ENCODE peak calls at places on chromosome 7, in nine cellular contexts. One of them, this sample, is unnamed.
A peak's percentile ranks its signal among the peaks of the same experiment; 100 is the strongest.

GRCh38 chr7:121428857-121429489 is 32.9 kb upstream of the FAM3C start:
- DNase-seq in posterior cingulate gyrus: no peak
- DNase-seq in non-pigmented ciliary epithelial cell: peak; percentile 51
- DNase-seq in NCI-H774: no peak
- DNase-seq in RKO: no peak
- DNase-seq in GM23338: no peak
- DNase-seq in SHP77 treated with DMSO at 0.1 percent for 48 hours: no peak
- DNase-seq in right lobe of liver: no peak
- DNase-seq in activated CD4-positive, alpha-beta T cell treated with anti-CD3 and anti-CD28 coated beads, Interleukin-2, amount 50 U/mL, for 48 hours: no peak
- DNase-seq in this sample: no peak

GRCh38 chr7:44595934-44596635 is 10.3 kb upstream of the OGDH start:
- DNase-seq in right lobe of liver: no peak
- DNase-seq in GM23338: no peak
- DNase-seq in RKO: no peak
- DNase-seq in posterior cingulate gyrus: no peak
- DNase-seq in non-pigmented ciliary epithelial cell: no peak
- DNase-seq in SHP77 treated with DMSO at 0.1 percent for 48 hours: no peak
- DNase-seq in activated CD4-positive, alpha-beta T cell treated with anti-CD3 and anti-CD28 coated beads, Interleukin-2, amount 50 U/mL, for 48 hours: no peak
- DNase-seq in NCI-H774: no peak
- DNase-seq in this sample: peak; percentile 74

GRCh38 chr7:92071032-92071431 is 63.2 kb downstream of the CYP51A1 start:
- DNase-seq in posterior cingulate gyrus: no peak
- DNase-seq in right lobe of liver: no peak
- DNase-seq in GM23338: no peak
- DNase-seq in NCI-H774: no peak
- DNase-seq in non-pigmented ciliary epithelial cell: no peak
- DNase-seq in RKO: no peak
- DNase-seq in SHP77 treated with DMSO at 0.1 percent for 48 hours: no peak
- DNase-seq in activated CD4-positive, alpha-beta T cell treated with anti-CD3 and anti-CD28 coated beads, Interleukin-2, amount 50 U/mL, for 48 hours: no peak
- DNase-seq in this sample: no peak

GRCh38 chr7:148204639-148205292 is 385.8 kb upstream of the C7orf33 start:
- DNase-seq in RKO: no peak
- DNase-seq in right lobe of liver: no peak
- DNase-seq in GM23338: peak; percentile 3
- DNase-seq in posterior cingulate gyrus: no peak
- DNase-seq in NCI-H774: peak; percentile 60
- DNase-seq in activated CD4-positive, alpha-beta T cell treated with anti-CD3 and anti-CD28 coated beads, Interleukin-2, amount 50 U/mL, for 48 hours: no peak
- DNase-seq in SHP77 treated with DMSO at 0.1 percent for 48 hours: peak; percentile 47
- DNase-seq in non-pigmented ciliary epithelial cell: no peak
- DNase-seq in this sample: no peak

GRCh38 chr7:20561908-20562307 is 53.6 kb upstream of the ABCB5 start:
- DNase-seq in SHP77 treated with DMSO at 0.1 percent for 48 hours: no peak
- DNase-seq in right lobe of liver: no peak
- DNase-seq in non-pigmented ciliary epithelial cell: no peak
- DNase-seq in RKO: no peak
- DNase-seq in GM23338: no peak
- DNase-seq in posterior cingulate gyrus: no peak
- DNase-seq in NCI-H774: no peak
- DNase-seq in activated CD4-positive, alpha-beta T cell treated with anti-CD3 and anti-CD28 coated beads, Interleukin-2, amount 50 U/mL, for 48 hours: no peak
- DNase-seq in this sample: peak; percentile 79

GRCh38 chr7:151429555-151430331 is 10.2 kb downstream of the CRYGN start:
- DNase-seq in activated CD4-positive, alpha-beta T cell treated with anti-CD3 and anti-CD28 coated beads, Interleukin-2, amount 50 U/mL, for 48 hours: peak; percentile 24
- DNase-seq in SHP77 treated with DMSO at 0.1 percent for 48 hours: peak; percentile 66
- DNase-seq in posterior cingulate gyrus: no peak
- DNase-seq in non-pigmented ciliary epithelial cell: no peak
- DNase-seq in right lobe of liver: no peak
- DNase-seq in GM23338: no peak
- DNase-seq in RKO: no peak
- DNase-seq in NCI-H774: peak; percentile 77
- DNase-seq in this sample: no peak

GRCh38 chr7:96418600-96418999 is 96.7 kb upstream of the SLC25A13 start:
- DNase-seq in GM23338: no peak
- DNase-seq in RKO: no peak
- DNase-seq in non-pigmented ciliary epithelial cell: no peak
- DNase-seq in SHP77 treated with DMSO at 0.1 percent for 48 hours: no peak
- DNase-seq in NCI-H774: no peak
- DNase-seq in activated CD4-positive, alpha-beta T cell treated with anti-CD3 and anti-CD28 coated beads, Interleukin-2, amount 50 U/mL, for 48 hours: no peak
- DNase-seq in right lobe of liver: no peak
- DNase-seq in posterior cingulate gyrus: no peak
- DNase-seq in this sample: no peak

GRCh38 chr7:135466442-135467206 is 43.3 kb downstream of the CNOT4 start:
- DNase-seq in posterior cingulate gyrus: no peak
- DNase-seq in GM23338: no peak
- DNase-seq in RKO: no peak
- DNase-seq in non-pigmented ciliary epithelial cell: no peak
- DNase-seq in NCI-H774: no peak
- DNase-seq in right lobe of liver: no peak
- DNase-seq in activated CD4-positive, alpha-beta T cell treated with anti-CD3 and anti-CD28 coated beads, Interleukin-2, amount 50 U/mL, for 48 hours: no peak
- DNase-seq in SHP77 treated with DMSO at 0.1 percent for 48 hours: no peak
- DNase-seq in this sample: no peak

GRCh38 chr7:92609921-92610518 is 19.8 kb upstream of the FAM133B start:
- DNase-seq in SHP77 treated with DMSO at 0.1 percent for 48 hours: no peak
- DNase-seq in GM23338: peak; percentile 52
- DNase-seq in RKO: peak; percentile 69
- DNase-seq in posterior cingulate gyrus: no peak
- DNase-seq in non-pigmented ciliary epithelial cell: no peak
- DNase-seq in activated CD4-positive, alpha-beta T cell treated with anti-CD3 and anti-CD28 coated beads, Interleukin-2, amount 50 U/mL, for 48 hours: no peak
- DNase-seq in NCI-H774: no peak
- DNase-seq in right lobe of liver: no peak
- DNase-seq in this sample: peak; percentile 70

GRCh38 chr7:75669579-75669978 is 69.2 kb downstream of the HIP1 start:
- DNase-seq in posterior cingulate gyrus: no peak
- DNase-seq in activated CD4-positive, alpha-beta T cell treated with anti-CD3 and anti-CD28 coated beads, Interleukin-2, amount 50 U/mL, for 48 hours: no peak
- DNase-seq in NCI-H774: no peak
- DNase-seq in SHP77 treated with DMSO at 0.1 percent for 48 hours: no peak
- DNase-seq in right lobe of liver: no peak
- DNase-seq in GM23338: no peak
- DNase-seq in non-pigmented ciliary epithelial cell: no peak
- DNase-seq in RKO: no peak
- DNase-seq in this sample: no peak

GRCh38 chr7:101754432-101755159 is 62.8 kb upstream of the CUX1 start:
- DNase-seq in NCI-H774: no peak
- DNase-seq in GM23338: no peak
- DNase-seq in activated CD4-positive, alpha-beta T cell treated with anti-CD3 and anti-CD28 coated beads, Interleukin-2, amount 50 U/mL, for 48 hours: peak; percentile 5
- DNase-seq in RKO: peak; percentile 30
- DNase-seq in non-pigmented ciliary epithelial cell: no peak
- DNase-seq in posterior cingulate gyrus: no peak
- DNase-seq in right lobe of liver: no peak
- DNase-seq in SHP77 treated with DMSO at 0.1 percent for 48 hours: no peak
- DNase-seq in this sample: peak; percentile 63

GRCh38 chr7:150949564-150949963 is 28.6 kb downstream of the KCNH2 start:
- DNase-seq in RKO: no peak
- DNase-seq in SHP77 treated with DMSO at 0.1 percent for 48 hours: no peak
- DNase-seq in GM23338: no peak
- DNase-seq in right lobe of liver: no peak
- DNase-seq in NCI-H774: no peak
- DNase-seq in non-pigmented ciliary epithelial cell: no peak
- DNase-seq in posterior cingulate gyrus: peak; percentile 8
- DNase-seq in activated CD4-positive, alpha-beta T cell treated with anti-CD3 and anti-CD28 coated beads, Interleukin-2, amount 50 U/mL, for 48 hours: no peak
- DNase-seq in this sample: peak; percentile 26

GRCh38 chr7:97499204-97499603 is 232.7 kb upstream of the TAC1 start:
- DNase-seq in activated CD4-positive, alpha-beta T cell treated with anti-CD3 and anti-CD28 coated beads, Interleukin-2, amount 50 U/mL, for 48 hours: peak; percentile 5
- DNase-seq in right lobe of liver: peak; percentile 46
- DNase-seq in RKO: peak; percentile 79
- DNase-seq in SHP77 treated with DMSO at 0.1 percent for 48 hours: no peak
- DNase-seq in NCI-H774: peak; percentile 4
- DNase-seq in non-pigmented ciliary epithelial cell: no peak
- DNase-seq in GM23338: peak; percentile 72
- DNase-seq in posterior cingulate gyrus: no peak
- DNase-seq in this sample: peak; percentile 78

GRCh38 chr7:2245883-2246679 is 4.1 kb downstream of the NUDT1 start:
- DNase-seq in activated CD4-positive, alpha-beta T cell treated with anti-CD3 and anti-CD28 coated beads, Interleukin-2, amount 50 U/mL, for 48 hours: no peak
- DNase-seq in RKO: no peak
- DNase-seq in SHP77 treated with DMSO at 0.1 percent for 48 hours: no peak
- DNase-seq in NCI-H774: no peak
- DNase-seq in right lobe of liver: no peak
- DNase-seq in GM23338: no peak
- DNase-seq in non-pigmented ciliary epithelial cell: no peak
- DNase-seq in posterior cingulate gyrus: peak; percentile 82
- DNase-seq in this sample: no peak